ENCODE peak calls at places on chromosomes 6 and 20, in four cellular contexts. G is AG04450; F is left ventricle myocardium superior; E is activated naive CD4-positive, alpha-beta T cell treated with anti-CD3 and anti-CD28 coated beads, Interleukin-2, amount 50 U/mL, for 16 hours. A is an unnamed sample.

GRCh38 chr6:6508603-6509002 is 79.9 kb upstream of the LY86 start:
- DNase-seq in E (no peak), F (no peak), G (no peak), A (no peak)

GRCh38 chr6:4336778-4337442 is 201.5 kb upstream of the ECI2 start:
- DNase-seq in F (no peak), E (no peak), G (no peak), A (no peak)

GRCh38 chr20:32050851-32051556 is 1.0 kb upstream of the HCK start:
- DNase-seq in E (no peak), F (peak), G (no peak), A (no peak)

GRCh38 chr20:34443546-34443945 is 72.7 kb upstream of the DYNLRB1 start:
- DNase-seq in E (no peak), G (no peak), F (no peak), A (no peak)

GRCh38 chr20:40897177-40897700 is 131.4 kb upstream of the TOP1 start:
- DNase-seq in G (peak), F (no peak), E (no peak), A (no peak)

GRCh38 chr6:52399511-52400315 is 20.4 kb upstream of the EFHC1 start:
- DNase-seq in E (peak), F (no peak), G (no peak), A (peak)

GRCh38 chr6:118335325-118335724 is 212.8 kb upstream of the PLN start:
- DNase-seq in G (no peak), F (no peak), E (no peak), A (no peak)

GRCh38 chr6:82570083-82570482 is 206.5 kb downstream of the TPBG start:
- DNase-seq in F (no peak), E (no peak), G (no peak), A (no peak)

GRCh38 chr6:160733045-160733646 is 31.1 kb downstream of the PLG start:
- DNase-seq in G (no peak), E (no peak), F (no peak), A (peak)

GRCh38 chr20:44137210-44137781 is 49.7 kb downstream of the JPH2 start:
- DNase-seq in G (peak), F (peak), E (no peak), A (no peak)

A was measured in HuH-7.